ENCODE peak calls at places on chromosomes 12 and 14, in eight cellular contexts. I is A549, G is osteoblast, U is WERI-Rb-1, A is heart left ventricle, Y is lower lobe of right lung, B is H9, H is cardiac muscle cell. X is an unnamed sample.

GRCh38 chr14:37195327-37195726 is 2.4 kb upstream of the MIPOL1 start:
- DNase-seq in U (no peak), H (no peak), G (peak), A (no peak), I (no peak), B (no peak), Y (no peak), X (no peak)

GRCh38 chr12:131332224-131332623 is 378.5 kb downstream of the ADGRD1 start:
- DNase-seq in Y (no peak), B (no peak), H (no peak), I (no peak), A (no peak), U (no peak), G (no peak), X (no peak)

GRCh38 chr12:48800971-48801370 is 12.1 kb upstream of the ADCY6 start:
- DNase-seq in H (no peak), G (no peak), Y (no peak), I (no peak), B (no peak), U (no peak), A (no peak), X (no peak)

GRCh38 chr14:69261761-69262331 is 1.9 kb downstream of the GALNT16 start:
- DNase-seq in H (peak), A (peak), Y (no peak), G (no peak), B (peak), I (peak), U (no peak), X (no peak)

GRCh38 chr14:28303248-28303647 is 463.3 kb upstream of the FOXG1 start:
- DNase-seq in A (no peak), G (no peak), I (peak), B (no peak), U (no peak), Y (no peak), H (no peak), X (no peak)

GRCh38 chr12:3835914-3836313 is 37.3 kb downstream of the PARP11 start:
- DNase-seq in G (no peak), A (no peak), I (no peak), U (no peak), Y (no peak), H (no peak), B (no peak), X (no peak)

GRCh38 chr12:121765573-121765972 is 27.9 kb downstream of the RHOF start:
- DNase-seq in A (no peak), G (peak), Y (no peak), B (peak), I (no peak), H (no peak), U (peak), X (no peak)

GRCh38 chr12:54977155-54977554 is 7.4 kb downstream of the TESPA1 start:
- DNase-seq in H (no peak), G (no peak), U (no peak), B (no peak), Y (no peak), A (no peak), I (no peak), X (no peak)

GRCh38 chr14:70635971-70636595 is 5.6 kb upstream of the TTC9 start:
- DNase-seq in Y (no peak), H (no peak), I (peak), A (no peak), G (no peak), B (no peak), U (no peak), X (no peak)

GRCh38 chr12:113232787-113233585 is 11.7 kb downstream of the TPCN1 start:
- DNase-seq in H (peak), U (no peak), G (peak), I (no peak), A (peak), B (peak), Y (peak), X (peak)

DNA sequence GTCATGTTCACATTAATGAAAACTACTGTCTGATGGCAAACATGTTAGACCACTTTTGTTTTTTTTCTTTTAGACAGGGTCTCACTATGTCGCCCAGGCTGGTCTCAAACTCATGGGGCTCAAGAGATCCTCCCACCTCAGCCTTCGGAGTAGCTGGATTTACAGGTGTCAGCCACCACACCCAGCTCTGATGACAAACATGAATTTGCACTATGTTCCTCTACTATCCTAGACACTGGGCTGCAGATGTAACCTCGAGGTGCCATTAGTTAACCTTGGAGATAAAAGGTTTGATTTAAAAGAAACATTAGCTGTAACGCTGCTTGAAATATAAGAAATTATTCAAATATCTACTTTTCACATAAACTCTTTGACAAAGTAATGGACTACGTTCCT is 8.1 kb downstream of the VPS37B start:
- DNase-seq in I (no peak), H (no peak), Y (no peak), A (no peak), G (no peak), U (no peak), B (no peak), X (no peak)
- TF ChIP-seq CTCF in I (no peak), H (no peak), Y (no peak), A (no peak), G (no peak), U (no peak), B (no peak), X (no peak)

DNA sequence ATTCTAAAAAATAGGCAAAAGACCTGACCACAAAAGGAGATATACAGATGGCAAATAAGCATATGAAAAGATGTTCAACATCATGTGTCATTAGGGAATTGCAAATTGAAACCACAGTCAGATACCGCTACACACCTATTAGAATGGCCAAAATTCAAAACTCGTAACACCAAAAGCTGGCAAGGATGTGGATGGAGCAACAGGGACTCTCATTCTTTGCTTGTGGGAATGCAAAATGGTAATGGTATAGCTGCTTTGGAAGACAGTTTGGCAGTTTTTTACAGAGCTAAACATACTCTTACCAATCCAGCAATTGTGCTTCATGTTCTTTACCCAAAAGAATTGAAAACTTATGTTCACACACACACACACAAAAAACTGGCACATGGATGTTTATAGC is 8.2 kb upstream of the HMGA2 start:
- DNase-seq in G (no peak), B (no peak), I (no peak), U (no peak), Y (no peak), A (no peak), H (no peak), X (no peak)
- H3K27ac ChIP-seq in G (no peak), B (no peak), I (no peak), U (no peak), Y (no peak), A (no peak), H (no peak), X (no peak)

GRCh38 chr14:100783630-100784321 is 42.1 kb upstream of the MEG3 start:
- DNase-seq in I (no peak), G (no peak), A (peak), Y (no peak), B (no peak), H (no peak), U (peak), X (no peak)

GRCh38 chr14:100786131-100786530 is 39.8 kb upstream of the MEG3 start:
- DNase-seq in H (no peak), B (no peak), I (no peak), Y (no peak), U (no peak), A (peak), G (no peak), X (no peak)

GRCh38 chr14:100785626-100786025 is 40.3 kb upstream of the MEG3 start:
- DNase-seq in G (no peak), Y (no peak), I (no peak), B (no peak), U (no peak), A (peak), H (no peak), X (no peak)

GRCh38 chr14:100785338-100785615 is 40.6 kb upstream of the MEG3 start:
- DNase-seq in G (no peak), A (peak), I (no peak), Y (no peak), H (no peak), U (no peak), B (no peak), X (no peak)

GRCh38 chr14:100784523-100785337 is 41.2 kb upstream of the MEG3 start:
- DNase-seq in U (no peak), H (no peak), G (no peak), Y (no peak), B (no peak), A (peak), I (no peak), X (no peak)
- TF ChIP-seq CTCF in U (no peak), H (no peak), G (no peak), Y (no peak), B (no peak), A (no peak), I (no peak), X (no peak)

DNA sequence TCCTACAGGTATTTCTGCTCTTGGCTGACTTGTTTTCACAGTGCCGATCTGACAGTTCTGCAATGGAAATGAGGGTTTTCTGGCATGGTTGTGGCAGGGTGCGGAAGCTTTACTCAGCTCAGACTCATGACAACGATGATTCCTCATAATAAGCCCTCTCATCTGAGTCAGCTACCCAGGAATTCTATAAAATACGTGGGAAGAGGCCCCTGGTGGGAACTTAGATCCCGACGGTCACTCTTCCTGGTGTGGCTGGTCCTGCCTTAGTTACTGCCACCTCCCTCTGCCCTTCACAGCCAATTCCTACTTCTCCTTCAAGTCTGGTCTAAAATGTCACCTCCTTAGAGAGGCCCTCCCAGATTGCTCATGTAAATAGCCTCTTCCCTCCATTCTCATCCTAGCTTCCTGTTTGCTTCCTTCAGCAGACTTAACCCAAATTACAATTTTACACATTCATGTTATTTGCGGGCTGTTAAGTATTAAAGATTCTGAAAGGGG is 104.2 kb upstream of the MAP1LC3B2 start:
- DNase-seq in H (no peak), B (no peak), U (no peak), G (peak), A (no peak), Y (no peak), I (peak), X (no peak)
- H3K27ac ChIP-seq in H (no peak), B (no peak), U (no peak), G (peak), A (peak), Y (peak), I (peak), X (no peak)

DNA sequence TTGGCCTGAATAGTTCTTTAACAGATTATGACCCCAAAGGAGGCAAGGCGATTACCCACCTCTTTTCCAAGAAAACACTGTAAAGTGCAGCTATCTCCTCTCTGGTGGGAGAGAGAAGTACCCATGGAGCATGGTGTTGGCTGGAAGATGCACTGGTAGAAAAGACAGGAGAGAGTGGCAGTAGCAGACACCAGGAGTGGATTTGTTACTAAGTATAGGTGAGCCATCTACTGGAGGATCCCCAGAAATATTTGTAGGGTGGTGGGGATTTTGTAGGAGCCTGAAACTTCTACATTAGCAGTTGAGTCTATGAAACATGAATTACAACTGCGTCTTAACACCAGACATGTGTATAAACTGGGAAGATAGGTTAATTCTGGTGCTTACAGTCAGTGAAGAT is 148.0 kb downstream of the SLC38A4 start:
- DNase-seq in A (no peak), G (no peak), B (no peak), H (peak), U (no peak), Y (no peak), I (peak), X (no peak)
- TF ChIP-seq CTCF in A (peak), G (peak), B (peak), H (peak), U (no peak), Y (no peak), I (peak), X (peak)

X was measured in CD4-positive, alpha-beta T cell.